ENCODE peak calls at places on chromosomes 1 and 21, in four cellular contexts. K is Peyer's patch, J is DND-41, S is thyroid gland. P is an unnamed sample.

GRCh38 chr1:5562769-5563168 is 429.5 kb downstream of the NPHP4 start:
- DNase-seq in K (no peak), S (no peak), J (no peak), P (no peak)

GRCh38 chr1:200980873-200981272 is 42.6 kb downstream of the KIF21B start:
- DNase-seq in S (no peak), K (no peak), J (no peak), P (no peak)

GRCh38 chr1:22457356-22457755 is 5.7 kb downstream of the ZBTB40 start:
- DNase-seq in S (no peak), K (no peak), J (no peak), P (no peak)

GRCh38 chr21:20999567-21000169 is 1.5 kb downstream of the NCAM2 start:
- DNase-seq in J (peak; percentile 55), S (peak; percentile 27), K (no peak), P (peak; percentile 60)

GRCh38 chr1:158002630-158003408 is 9.4 kb downstream of the KIRREL1 start:
- DNase-seq in K (no peak), J (no peak), S (peak; percentile 45), P (no peak)

GRCh38 chr1:238484121-238484520 is 593.4 kb upstream of the ZP4 start:
- DNase-seq in K (no peak), J (no peak), S (no peak), P (no peak)

GRCh38 chr1:47491341-47491753 is 53.5 kb downstream of the FOXD2 start:
- DNase-seq in J (no peak), S (no peak), K (no peak), P (no peak)

GRCh38 chr1:115364044-115364775 is 26.2 kb upstream of the NGF start:
- DNase-seq in J (no peak), S (no peak), K (no peak), P (no peak)

GRCh38 chr1:159957824-159958268 is 3.8 kb upstream of the SLAMF9 start:
- DNase-seq in S (no peak), K (no peak), J (no peak), P (no peak)

GRCh38 chr1:221487781-221488520 is 253.9 kb downstream of the DUSP10 start:
- DNase-seq in S (peak; percentile 14), K (no peak), J (no peak), P (no peak)

GRCh38 chr21:36550761-36551160 is 70.8 kb upstream of the CLDN14 start:
- DNase-seq in S (no peak), K (no peak), J (no peak), P (no peak)

GRCh38 chr1:221837886-221838285 is 96.0 kb upstream of the DUSP10 start:
- DNase-seq in S (no peak), J (peak; percentile 63), K (no peak), P (peak; percentile 66)

GRCh38 chr21:45618846-45619485 is 24.6 kb upstream of the PCBP3 start:
- DNase-seq in S (no peak), J (no peak), K (peak; percentile 24), P (no peak)

GRCh38 chr21:42835611-42836401 is 43.5 kb downstream of the WDR4 start:
- DNase-seq in S (no peak), K (no peak), J (no peak), P (no peak)

GRCh38 chr1:192913683-192914082 is 104.8 kb downstream of the RGS2 start:
- DNase-seq in K (no peak), S (peak; percentile 20), J (no peak), P (no peak)

GRCh38 chr1:36513676-36514473 is 31.2 kb upstream of the CSF3R start:
- DNase-seq in S (no peak), K (no peak), J (no peak), P (no peak)

GRCh38 chr1:87528754-87529517 is 200.3 kb downstream of the LMO4 start:
- DNase-seq in S (no peak), J (no peak), K (no peak), P (no peak)

GRCh38 chr1:78359666-78360065 is 131.1 kb upstream of the PTGFR start:
- DNase-seq in K (no peak), S (no peak), J (no peak), P (no peak)

GRCh38 chr1:98422821-98423220 is 238.7 kb upstream of the SNX7 start:
- DNase-seq in S (no peak), K (no peak), J (no peak), P (no peak)

GRCh38 chr21:17947546-17947945 is 128.4 kb upstream of the C21orf91 start:
- DNase-seq in K (no peak), S (no peak), J (no peak), P (no peak)
- TF ChIP-seq CTCF in K (no peak), S (no peak), J (no peak), P (no peak)

GRCh38 chr1:230713915-230714764 is at the start of gene AGT:
- DNase-seq in K (peak; percentile 69), S (peak; percentile 34), J (no peak), P (no peak)

GRCh38 chr1:230717251-230717650 is 3.3 kb upstream of the AGT start:
- DNase-seq in S (no peak), J (no peak), K (no peak), P (no peak)

GRCh38 chr1:230713138-230713537 is 784 bp downstream of the AGT start:
- DNase-seq in J (no peak), S (no peak), K (no peak), P (no peak)

GRCh38 chr1:230713547-230713914 is 391 bp downstream of the AGT start:
- DNase-seq in J (no peak), K (no peak), S (no peak), P (no peak)

GRCh38 chr1:230715510-230715909 is 1.6 kb upstream of the AGT start:
- DNase-seq in K (no peak), S (no peak), J (no peak), P (no peak)
- TF ChIP-seq CTCF in K (no peak), S (no peak), J (no peak), P (no peak)

DNA sequence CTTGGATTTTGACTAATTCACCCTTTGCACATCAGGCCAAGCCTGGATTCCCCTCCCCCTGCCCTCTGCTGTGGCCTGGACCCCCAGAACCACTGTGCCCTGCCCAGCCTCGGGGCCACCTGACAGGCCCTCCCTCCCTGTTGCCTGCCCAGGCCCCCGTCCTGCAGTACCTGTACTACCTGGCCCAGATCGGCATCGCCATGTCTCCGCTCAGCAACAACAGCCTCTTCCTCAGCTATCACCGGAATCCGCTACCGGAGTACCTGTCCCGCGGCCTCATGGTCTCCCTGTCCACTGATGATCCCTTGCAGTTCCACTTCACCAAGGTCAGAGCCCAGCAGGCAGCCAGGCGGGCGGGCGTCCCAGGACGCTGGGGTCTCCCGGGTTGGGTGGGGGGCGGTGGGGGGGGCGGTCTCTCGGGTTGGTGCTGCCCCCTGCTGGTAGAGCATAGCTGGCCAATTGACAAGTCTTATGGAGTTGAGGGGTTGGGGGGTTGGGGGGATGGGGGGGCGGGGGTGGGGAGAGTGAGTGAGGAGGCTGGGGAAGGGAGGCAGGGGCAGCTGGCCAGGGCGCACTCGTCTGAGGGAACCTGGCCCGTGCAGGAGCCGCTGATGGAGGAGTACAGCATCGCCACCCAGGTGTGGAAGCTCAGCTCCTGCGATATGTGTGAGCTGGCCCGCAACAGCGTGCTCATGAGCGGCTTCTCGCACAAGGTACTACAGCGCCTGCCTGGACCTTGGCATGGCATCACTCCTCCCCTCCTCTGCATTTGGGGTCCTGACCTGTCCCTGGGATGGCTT is 10.6 kb downstream of the AMPD2 start:
- DNase-seq in S (no peak), K (no peak), J (peak; percentile 42), P (peak; percentile 57)
- TF ChIP-seq CTCF in S (no peak), K (peak; percentile 50), J (peak; percentile 31), P (peak; percentile 53)

GRCh38 chr1:175448467-175448866 is 255.9 kb upstream of the KIAA0040 start:
- DNase-seq in J (no peak), S (no peak), K (no peak), P (no peak)

GRCh38 chr1:175449306-175449705 is 256.7 kb upstream of the KIAA0040 start:
- DNase-seq in S (no peak), J (no peak), K (no peak), P (no peak)

GRCh38 chr1:175450219-175450618 is 257.6 kb upstream of the KIAA0040 start:
- DNase-seq in K (no peak), S (no peak), J (no peak), P (no peak)

GRCh38 chr1:175443332-175443731 is 250.8 kb upstream of the KIAA0040 start:
- DNase-seq in J (no peak), S (no peak), K (no peak), P (no peak)

GRCh38 chr1:175445661-175446060 is 253.1 kb upstream of the KIAA0040 start:
- DNase-seq in K (no peak), J (no peak), S (no peak), P (no peak)
- TF ChIP-seq CTCF in K (no peak), J (no peak), S (no peak), P (no peak)

GRCh38 chr1:70140343-70140742 is 65.0 kb downstream of the LRRC40 start:
- DNase-seq in K (no peak), S (no peak), J (no peak), P (no peak)

GRCh38 chr1:70140894-70141293 is 64.5 kb downstream of the LRRC40 start:
- DNase-seq in K (no peak), S (no peak), J (no peak), P (no peak)

GRCh38 chr1:70142120-70142519 is 63.3 kb downstream of the LRRC40 start:
- DNase-seq in K (no peak), S (no peak), J (no peak), P (no peak)

GRCh38 chr1:70146488-70146887 is 58.9 kb downstream of the LRRC40 start:
- DNase-seq in K (no peak), J (no peak), S (no peak), P (no peak)

DNA sequence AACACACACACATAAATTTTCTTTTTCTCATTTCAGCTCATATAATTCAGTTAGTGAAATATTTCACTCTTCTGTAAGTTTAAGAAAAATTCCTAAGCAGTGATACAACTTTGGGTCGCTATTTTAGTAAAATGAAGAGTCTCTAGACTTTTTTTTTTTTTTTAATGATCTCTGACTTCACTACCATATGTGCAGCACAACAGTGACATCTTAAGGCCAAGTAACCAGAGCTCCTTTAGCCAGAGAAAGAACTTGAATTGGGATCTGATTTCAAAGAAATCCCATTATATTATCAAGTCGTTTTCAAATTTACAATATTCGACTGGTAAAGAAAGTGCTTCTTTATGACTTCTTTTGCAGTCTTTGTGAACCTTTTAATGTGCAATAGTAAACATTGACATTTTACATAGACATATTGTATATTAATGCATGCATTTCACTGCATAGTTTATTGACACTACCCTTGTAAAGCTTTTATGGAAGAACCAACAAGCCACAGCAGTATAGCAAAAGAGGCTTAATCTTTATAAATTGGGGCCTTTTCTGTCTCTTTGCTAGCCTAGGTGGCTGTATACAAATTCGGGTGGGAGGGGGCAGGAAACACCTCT is 62.2 kb downstream of the LRRC40 start:
- DNase-seq in J (no peak), K (no peak), S (no peak), P (no peak)
- TF ChIP-seq CTCF in J (no peak), K (no peak), S (no peak), P (no peak)